ENCODE peak calls at places on chromosomes 11 and 22, in four cellular contexts. Q is hepatocyte, P is PC-3, K is neuronal stem cell. H is an unnamed sample.

GRCh38 chr11:122137081-122137793 is 21.2 kb upstream of the BLID start:
- DNase-seq in Q (peak), P (peak), K (no peak), H (peak)

GRCh38 chr11:106621479-106621878 is 396.8 kb downstream of the GUCY1A2 start:
- DNase-seq in Q (no peak), P (no peak), K (no peak), H (no peak)

GRCh38 chr22:20126284-20127029 is 5.1 kb upstream of the ZDHHC8 start:
- DNase-seq in Q (no peak), P (no peak), K (no peak), H (no peak)

GRCh38 chr22:18110944-18111758 is 542 bp downstream of the TUBA8 start:
- DNase-seq in Q (no peak), P (no peak), K (no peak), H (no peak)

GRCh38 chr11:16831281-16832192 is 93.1 kb downstream of the C11orf58 start:
- DNase-seq in Q (no peak), P (no peak), K (no peak), H (no peak)

GRCh38 chr22:39643311-39644083 is 72.9 kb downstream of the CACNA1I start:
- DNase-seq in Q (no peak), P (no peak), K (no peak), H (no peak)

GRCh38 chr11:119551726-119552510 is 128.9 kb upstream of the THY1 start:
- DNase-seq in Q (no peak), P (no peak), K (no peak), H (no peak)

GRCh38 chr11:8030526-8031247 is 43.5 kb downstream of the EIF3F start:
- DNase-seq in Q (no peak), P (no peak), K (no peak), H (no peak)

GRCh38 chr11:115699733-115700132 is 195.5 kb upstream of the CADM1 start:
- DNase-seq in Q (no peak), P (no peak), K (no peak), H (no peak)

GRCh38 chr11:99275521-99275920 is 254.8 kb downstream of the CNTN5 start:
- DNase-seq in Q (no peak), P (peak), K (no peak), H (no peak)

GRCh38 chr11:10663365-10663764 is 30.2 kb downstream of the IRAG1 start:
- DNase-seq in Q (no peak), P (no peak), K (no peak), H (no peak)

GRCh38 chr11:10659339-10660216 is 34.0 kb downstream of the IRAG1 start:
- DNase-seq in Q (peak), P (peak), K (no peak), H (peak)

GRCh38 chr11:10657308-10658271 is 36.0 kb downstream of the IRAG1 start:
- DNase-seq in Q (peak), P (peak), K (no peak), H (peak)

GRCh38 chr11:10658621-10659338 is 34.8 kb downstream of the IRAG1 start:
- DNase-seq in Q (no peak), P (peak), K (no peak), H (no peak)

DNA sequence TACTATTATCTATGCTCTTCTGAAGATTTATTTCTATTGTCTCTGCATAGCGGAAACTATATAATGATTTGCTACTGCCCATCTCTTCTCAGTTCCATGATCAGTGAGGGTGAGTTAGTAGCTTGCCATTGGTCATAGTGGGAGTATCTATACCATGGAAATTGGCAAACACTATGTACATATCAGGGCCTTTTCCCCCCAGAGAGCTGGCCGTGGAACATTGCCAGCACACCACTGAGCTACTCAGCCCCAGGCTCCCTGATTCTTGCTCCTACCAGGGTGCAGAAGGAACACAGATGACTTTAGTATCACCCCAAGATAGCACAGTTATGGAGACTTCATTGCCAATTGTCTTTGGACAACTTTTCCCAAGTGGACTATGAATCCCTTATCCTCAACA is 33.2 kb downstream of the IRAG1 start:
- DNase-seq in Q (no peak), P (no peak), K (no peak), H (no peak)
- H2AFZ ChIP-seq in Q (no peak), P (no peak), K (no peak), H (no peak)

GRCh38 chr22:35354068-35354467 is 26.8 kb upstream of the HMOX1 start:
- DNase-seq in Q (no peak), P (no peak), K (no peak), H (no peak)

GRCh38 chr22:35349704-35350538 is 31.0 kb upstream of the HMOX1 start:
- DNase-seq in Q (peak), P (no peak), K (no peak), H (no peak)

GRCh38 chr22:35350539-35351503 is 30.1 kb upstream of the HMOX1 start:
- DNase-seq in Q (peak), P (peak), K (peak), H (peak)

GRCh38 chr22:35353318-35353717 is 27.6 kb upstream of the HMOX1 start:
- DNase-seq in Q (no peak), P (no peak), K (no peak), H (no peak)

GRCh38 chr22:35352214-35353111 is 28.4 kb upstream of the HMOX1 start:
- DNase-seq in Q (no peak), P (peak), K (no peak), H (no peak)
- H2AFZ ChIP-seq in Q (no peak), P (no peak), K (peak), H (no peak)

GRCh38 chr22:50107529-50107928 is 17.7 kb downstream of the MOV10L1 start:
- DNase-seq in Q (no peak), P (no peak), K (no peak), H (no peak)

GRCh38 chr22:50115693-50116092 is 25.9 kb downstream of the MOV10L1 start:
- DNase-seq in Q (peak), P (peak), K (no peak), H (no peak)

GRCh38 chr22:50114221-50114981 is 24.6 kb downstream of the MOV10L1 start:
- DNase-seq in Q (peak), P (peak), K (no peak), H (no peak)

GRCh38 chr22:50112151-50113118 is 22.6 kb downstream of the MOV10L1 start:
- DNase-seq in Q (peak), P (peak), K (no peak), H (peak)

GRCh38 chr22:50111056-50111455 is 21.2 kb downstream of the MOV10L1 start:
- DNase-seq in Q (no peak), P (no peak), K (no peak), H (no peak)
- H2AFZ ChIP-seq in Q (no peak), P (no peak), K (no peak), H (no peak)

GRCh38 chr22:17083811-17084540 is 824 bp upstream of the IL17RA start:
- DNase-seq in Q (no peak), P (no peak), K (no peak), H (no peak)

GRCh38 chr22:17086750-17087149 is 1.9 kb downstream of the IL17RA start:
- DNase-seq in Q (no peak), P (no peak), K (no peak), H (no peak)

GRCh38 chr22:17084554-17085276 is at the start of gene IL17RA:
- DNase-seq in Q (peak), P (peak), K (peak), H (peak)

GRCh38 chr22:17086301-17086700 is 1.5 kb downstream of the IL17RA start:
- DNase-seq in Q (no peak), P (no peak), K (no peak), H (no peak)

GRCh38 chr22:17085277-17086091 is 684 bp downstream of the IL17RA start:
- DNase-seq in Q (peak), P (peak), K (no peak), H (peak)
- H2AFZ ChIP-seq in Q (peak), P (peak), K (peak), H (peak)

GRCh38 chr11:61585115-61585514 is 4.2 kb upstream of the SYT7 start:
- DNase-seq in Q (no peak), P (no peak), K (no peak), H (no peak)

GRCh38 chr11:61587541-61587941 is 6.7 kb upstream of the SYT7 start:
- DNase-seq in Q (peak), P (peak), K (peak), H (no peak)

GRCh38 chr11:61589961-61590360 is 9.1 kb upstream of the SYT7 start:
- DNase-seq in Q (no peak), P (no peak), K (no peak), H (peak)

GRCh38 chr11:61587951-61588695 is 7.2 kb upstream of the SYT7 start:
- DNase-seq in Q (peak), P (peak), K (peak), H (no peak)

DNA sequence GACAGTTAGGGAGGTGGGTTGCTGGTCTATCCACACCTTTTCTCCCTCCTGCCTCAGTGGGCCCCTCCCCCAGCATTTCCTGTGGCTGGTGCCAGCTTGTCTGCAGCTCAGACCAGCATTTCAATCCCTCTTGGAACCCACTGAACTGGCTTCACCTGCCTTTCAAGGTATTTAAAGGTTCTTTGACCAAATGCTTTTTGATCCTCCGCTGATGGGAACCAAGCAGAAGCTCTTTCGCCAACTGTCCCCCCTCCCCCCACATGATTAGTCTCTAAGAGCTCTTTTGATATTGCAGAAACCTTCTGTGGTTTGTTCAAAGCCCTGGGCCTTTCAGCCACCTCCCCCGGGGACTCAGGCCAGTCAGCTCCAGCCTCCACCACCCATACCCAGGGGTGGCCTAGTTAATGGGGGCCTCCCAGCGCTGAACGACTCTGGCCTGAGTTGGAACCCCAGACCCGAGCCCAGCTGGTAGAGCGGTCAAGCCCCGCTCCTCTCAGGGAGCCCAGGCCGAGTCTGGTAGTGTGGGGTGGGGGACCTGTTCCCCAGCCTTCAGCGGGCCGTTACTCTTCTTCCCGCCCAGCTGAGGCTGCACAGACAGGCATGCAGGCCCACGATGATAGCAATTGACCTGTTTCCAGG is 6.0 kb upstream of the SYT7 start:
- DNase-seq in Q (peak), P (peak), K (no peak), H (no peak)
- H2AFZ ChIP-seq in Q (no peak), P (peak), K (peak), H (peak)

GRCh38 chr11:117875397-117876048 is 935 bp downstream of the FXYD6 start:
- DNase-seq in Q (no peak), P (no peak), K (no peak), H (no peak)
- H2AFZ ChIP-seq in Q (peak), P (no peak), K (peak), H (no peak)

GRCh38 chr22:29216873-29217666 is 11.4 kb downstream of the EMID1 start:
- DNase-seq in Q (peak), P (no peak), K (no peak), H (peak)

GRCh38 chr22:29219881-29220670 is 14.4 kb downstream of the EMID1 start:
- DNase-seq in Q (peak), P (peak), K (no peak), H (no peak)

GRCh38 chr22:29218758-29219408 is 13.2 kb downstream of the EMID1 start:
- DNase-seq in Q (no peak), P (no peak), K (no peak), H (no peak)

GRCh38 chr22:29216011-29216872 is 10.5 kb downstream of the EMID1 start:
- DNase-seq in Q (no peak), P (no peak), K (no peak), H (no peak)

DNA sequence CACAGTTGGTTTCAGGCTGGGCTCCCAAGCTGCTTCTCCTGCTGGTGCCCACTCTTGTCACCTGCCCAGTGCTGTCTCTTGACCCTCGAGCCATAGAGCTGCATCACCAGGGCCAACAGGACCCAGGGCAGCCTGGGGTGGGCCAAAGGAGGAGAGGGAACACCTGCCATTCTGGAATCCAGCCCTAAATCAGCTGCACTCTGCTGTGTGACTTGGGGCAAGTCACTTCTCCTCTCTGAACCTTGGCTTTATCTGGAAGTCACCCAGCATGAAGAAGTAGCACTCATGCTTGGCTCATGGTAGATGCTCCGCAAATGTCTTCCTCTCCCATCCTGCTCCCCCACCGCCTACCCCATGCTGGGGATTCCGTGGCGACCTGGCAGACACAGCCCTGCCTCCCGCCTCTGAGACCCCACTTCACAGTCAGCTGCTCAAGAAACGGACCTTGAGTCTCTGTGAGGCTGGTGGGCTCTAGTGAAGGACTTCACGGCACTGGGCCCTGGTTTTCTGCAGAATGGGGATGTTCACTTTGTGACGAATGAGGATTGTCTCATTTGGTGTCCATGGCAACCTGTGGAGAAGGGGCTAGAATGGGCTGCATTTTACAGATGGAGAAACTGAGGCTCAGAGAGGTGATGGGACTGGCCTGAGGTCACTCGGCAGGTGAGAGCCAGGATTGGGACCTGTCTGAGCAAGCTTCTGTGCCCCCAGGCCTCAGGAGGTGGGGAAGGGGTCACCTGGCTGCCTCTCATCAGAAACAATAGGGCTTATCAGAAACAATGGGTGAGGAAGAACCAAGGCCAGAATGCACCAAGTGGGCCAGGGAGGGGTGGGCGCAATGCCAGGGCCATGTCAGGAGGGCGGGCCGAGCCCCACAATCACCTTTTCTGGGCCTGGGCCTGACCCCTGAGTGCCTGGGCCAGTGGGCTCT is 12.4 kb downstream of the EMID1 start:
- DNase-seq in Q (no peak), P (no peak), K (no peak), H (no peak)
- H2AFZ ChIP-seq in Q (no peak), P (no peak), K (no peak), H (no peak)